ENCODE peak calls at places on chromosomes 12 and 14, in six cellular contexts. V is transverse colon; X is activated T-helper 9 cell treated with anti-CD3 and anti-CD28 coated beads, Interleukin-2, amount 50 U/mL, for 16 hours; E is lung; T is GDM1; U is cardiac muscle cell. A is an unnamed sample.
A peak's percentile ranks its signal among the peaks of the same experiment; 100 is the strongest.

GRCh38 chr14:69093551-69094421 is 59.1 kb downstream of the DCAF5 start:
- DNase-seq in T (peak; percentile 14), X (no peak), U (peak; percentile 86), V (no peak), E (no peak), A (peak; percentile 46)

GRCh38 chr14:60807971-60808370 is 73.4 kb downstream of the MNAT1 start:
- DNase-seq in E (no peak), X (no peak), U (no peak), V (no peak), T (no peak), A (no peak)

GRCh38 chr12:112973712-112974305 is 4.5 kb upstream of the OAS2 start:
- DNase-seq in U (no peak), X (no peak), T (peak; percentile 7), E (no peak), V (no peak), A (no peak)

GRCh38 chr12:113776536-113776935 is 189.6 kb downstream of the RBM19 start:
- DNase-seq in E (no peak), U (no peak), V (no peak), T (no peak), X (no peak), A (no peak)

GRCh38 chr12:110565919-110566871 is 16.9 kb downstream of the PPTC7 start:
- DNase-seq in T (no peak), E (no peak), V (no peak), X (no peak), U (no peak), A (no peak)

GRCh38 chr14:52951730-52952481 is 1.1 kb upstream of the FERMT2 start:
- DNase-seq in E (peak; percentile 40), T (no peak), V (peak; percentile 18), X (no peak), U (peak; percentile 87), A (peak; percentile 91)

GRCh38 chr12:14256555-14257169 is 108.8 kb upstream of the ATF7IP start:
- DNase-seq in T (peak; percentile 50), V (peak; percentile 77), E (peak; percentile 78), U (peak; percentile 94), X (peak; percentile 60), A (peak; percentile 92)

GRCh38 chr12:52566847-52567291 is 6.8 kb downstream of the KRT74 start:
- DNase-seq in E (no peak), T (no peak), X (no peak), V (no peak), U (peak; percentile 13), A (no peak)

GRCh38 chr12:97142737-97143450 is 235.8 kb downstream of the NEDD1 start:
- DNase-seq in X (no peak), E (no peak), V (no peak), T (no peak), U (no peak), A (no peak)

GRCh38 chr14:45526715-45527549 is 273.9 kb upstream of the MIS18BP1 start:
- DNase-seq in T (peak; percentile 24), U (no peak), V (no peak), E (no peak), X (no peak), A (peak; percentile 17)

GRCh38 chr12:64571346-64571745 is 38.9 kb upstream of the RASSF3 start:
- DNase-seq in E (no peak), V (peak; percentile 16), X (no peak), U (no peak), T (no peak), A (no peak)